ENCODE peak calls at places on chromosomes 13 and 19, in ten cellular contexts. G is fibroblast of lung, T is SK-N-SH, Z is OCI-LY7, O is neural progenitor cell, R is H9, Q is HCT116, F is hepatocyte, J is GM23248, A is osteoblast. U is an unnamed sample. For H3K79me2, the result is how much of the 10 kb centered on the place peaks cover.

GRCh38 chr13:31846182-31846938 is 107.0 kb downstream of the RXFP2 start:
- DNase-seq in T (peak), R (peak), F (peak), O (peak), Z (peak), Q (peak), J (peak), A (peak), G (peak), U (peak)

GRCh38 chr13:52159159-52159982 is at the start of gene NEK3:
- DNase-seq in R (peak), Q (peak), J (peak), A (peak), T (peak), Z (peak), F (peak), O (peak), G (peak), U (peak)

GRCh38 chr13:97242755-97243497 is 20.8 kb downstream of the MBNL2 start:
- DNase-seq in F (no peak), R (no peak), J (no peak), G (no peak), A (no peak), Q (no peak), T (no peak), O (no peak), Z (no peak), U (no peak)

GRCh38 chr19:54427586-54427985 is 12.3 kb downstream of the TTYH1 start:
- DNase-seq in F (no peak), A (peak), R (no peak), T (no peak), Z (no peak), G (no peak), Q (no peak), J (no peak), O (no peak), U (no peak)

GRCh38 chr13:112187527-112188297 is 120.8 kb downstream of the SOX1 start:
- DNase-seq in Z (no peak), A (no peak), O (no peak), Q (no peak), R (no peak), T (no peak), G (no peak), J (no peak), F (no peak), U (no peak)

GRCh38 chr19:17605761-17606745 is 50.6 kb downstream of the COLGALT1 start:
- DNase-seq in J (peak), G (peak), T (peak), O (peak), R (peak), Q (peak), A (peak), F (peak), Z (peak), U (peak)

GRCh38 chr13:38405216-38405615 is 55.6 kb downstream of the UFM1 start:
- DNase-seq in O (no peak), F (no peak), T (no peak), J (no peak), Q (no peak), G (no peak), A (no peak), R (no peak), Z (no peak), U (no peak)

GRCh38 chr19:2969104-2969504 is 8.3 kb upstream of the TLE6 start:
- DNase-seq in Z (peak), J (peak), O (no peak), Q (no peak), R (no peak), A (peak), F (peak), G (peak), T (peak), U (no peak)

GRCh38 chr19:322616-323015 is 22.0 kb downstream of the MIER2 start:
- DNase-seq in J (no peak), Q (no peak), F (no peak), O (no peak), R (no peak), A (peak), T (no peak), G (no peak), Z (no peak), U (no peak)

GRCh38 chr13:65638572-65639168 is 1591.5 kb downstream of the PCDH9 start:
- DNase-seq in Z (peak), O (peak), F (peak), Q (peak), T (peak), J (peak), A (peak), R (no peak), G (peak), U (peak)

GRCh38 chr19:1825909-1826556 is 14.0 kb upstream of the ATP8B3 start:
- DNase-seq in G (peak), A (peak), R (peak), T (peak), F (peak), J (peak), Q (no peak), O (peak), Z (peak), U (peak)

GRCh38 chr13:90455861-90456260 is 891.6 kb upstream of the MIR17HG start:
- DNase-seq in A (no peak), Q (no peak), R (no peak), J (no peak), G (peak), T (no peak), F (no peak), O (no peak), Z (no peak), U (no peak)

GRCh38 chr13:31009166-31009565 is 76.7 kb downstream of the TEX26 start:
- DNase-seq in A (no peak), T (no peak), F (no peak), J (no peak), O (no peak), Q (no peak), R (no peak), Z (no peak), G (peak), U (no peak)

GRCh38 chr13:47858678-47859050 is 142.4 kb downstream of the SUCLA2 start:
- DNase-seq in A (no peak), F (peak), O (no peak), T (no peak), G (peak), Z (no peak), Q (no peak), R (no peak), J (peak), U (no peak)

GRCh38 chr13:30998548-30999140 is 66.2 kb downstream of the TEX26 start:
- DNase-seq in T (peak), F (peak), J (peak), G (peak), Q (no peak), Z (no peak), O (peak), A (peak), R (no peak), U (no peak)

GRCh38 chr13:99050983-99051488 is 73.2 kb upstream of the DOCK9 start:
- DNase-seq in R (no peak), O (no peak), T (no peak), Z (peak), F (no peak), G (no peak), Q (no peak), J (no peak), A (peak), U (no peak)

GRCh38 chr13:26965976-26966375 is 205.4 kb upstream of the GPR12 start:
- DNase-seq in Q (no peak), F (peak), R (no peak), O (no peak), G (peak), T (no peak), A (no peak), Z (no peak), J (peak), U (no peak)

GRCh38 chr19:19160489-19161035 is 9.5 kb downstream of the MEF2B start:
- DNase-seq in J (no peak), F (no peak), R (no peak), A (peak), O (no peak), G (no peak), Z (peak), Q (no peak), T (no peak), U (peak)

GRCh38 chr19:33713194-33713593 is 83.5 kb upstream of the KCTD15 start:
- DNase-seq in T (no peak), F (no peak), O (no peak), Z (no peak), G (no peak), R (no peak), A (no peak), Q (no peak), J (no peak), U (no peak)

GRCh38 chr19:4492337-4493103 is 20.4 kb downstream of the HDGFL2 start:
- DNase-seq in Q (no peak), R (no peak), Z (no peak), O (no peak), F (no peak), A (peak), J (no peak), T (no peak), G (no peak), U (no peak)

GRCh38 chr19:4495471-4495870 is 22.8 kb downstream of the PLIN4 start:
- DNase-seq in A (peak), Z (peak), G (no peak), F (no peak), O (no peak), T (no peak), Q (peak), J (no peak), R (peak), U (peak)

GRCh38 chr19:4494691-4495064 is 22.6 kb downstream of the HDGFL2 start:
- DNase-seq in A (peak), R (no peak), Q (no peak), T (no peak), G (no peak), Z (no peak), O (no peak), J (no peak), F (no peak), U (no peak)

GRCh38 chr19:4493929-4494690 is 22.0 kb downstream of the HDGFL2 start:
- DNase-seq in Q (no peak), F (no peak), O (no peak), Z (no peak), A (peak), T (no peak), R (no peak), G (no peak), J (no peak), U (no peak)

GRCh38 chr19:4493104-4493928 is 21.2 kb downstream of the HDGFL2 start:
- DNase-seq in A (peak), T (no peak), O (no peak), Z (no peak), J (no peak), Q (no peak), F (no peak), R (no peak), G (no peak), U (peak)
- H3K79me2 ChIP-seq in A (under half), T (under half), O (under half), Z (under half), J (under half), Q (under half), F (under half), R (under half), G (under half), U (under half)

GRCh38 chr19:8321760-8322637 is 703 bp downstream of the RPS28 start:
- DNase-seq in O (no peak), T (no peak), F (no peak), J (peak), Z (peak), G (no peak), R (no peak), A (peak), Q (no peak), U (no peak)
- H3K79me2 ChIP-seq in O (under half), T (half or more), F (under half), J (half or more), Z (under half), G (under half), R (under half), A (under half), Q (half or more), U (under half)

DNA sequence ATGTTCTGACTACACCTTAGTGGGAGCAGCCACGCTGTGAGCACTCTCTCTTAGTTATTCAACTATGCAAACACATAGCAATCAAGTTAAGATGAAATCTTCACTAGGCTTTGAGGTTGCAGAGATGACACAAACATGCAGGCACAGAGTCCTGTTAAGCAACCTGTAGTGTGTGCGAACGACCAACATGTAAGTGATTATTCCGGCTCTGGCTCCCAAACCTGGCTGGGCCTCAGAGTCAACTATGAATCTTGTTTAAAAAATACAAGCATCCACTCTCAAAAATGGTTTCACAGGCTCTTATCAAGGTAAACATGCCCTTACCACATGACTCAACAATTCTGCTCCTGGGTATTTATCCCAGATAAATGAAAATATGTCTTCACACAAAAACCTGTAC is 91.4 kb downstream of the IRS2 start:
- DNase-seq in Q (no peak), O (no peak), J (no peak), Z (no peak), G (no peak), R (no peak), A (no peak), T (no peak), F (peak), U (no peak)
- H3K79me2 ChIP-seq in Q (under half), O (under half), J (under half), Z (under half), G (under half), R (under half), A (under half), T (under half), F (under half), U (under half)

DNA sequence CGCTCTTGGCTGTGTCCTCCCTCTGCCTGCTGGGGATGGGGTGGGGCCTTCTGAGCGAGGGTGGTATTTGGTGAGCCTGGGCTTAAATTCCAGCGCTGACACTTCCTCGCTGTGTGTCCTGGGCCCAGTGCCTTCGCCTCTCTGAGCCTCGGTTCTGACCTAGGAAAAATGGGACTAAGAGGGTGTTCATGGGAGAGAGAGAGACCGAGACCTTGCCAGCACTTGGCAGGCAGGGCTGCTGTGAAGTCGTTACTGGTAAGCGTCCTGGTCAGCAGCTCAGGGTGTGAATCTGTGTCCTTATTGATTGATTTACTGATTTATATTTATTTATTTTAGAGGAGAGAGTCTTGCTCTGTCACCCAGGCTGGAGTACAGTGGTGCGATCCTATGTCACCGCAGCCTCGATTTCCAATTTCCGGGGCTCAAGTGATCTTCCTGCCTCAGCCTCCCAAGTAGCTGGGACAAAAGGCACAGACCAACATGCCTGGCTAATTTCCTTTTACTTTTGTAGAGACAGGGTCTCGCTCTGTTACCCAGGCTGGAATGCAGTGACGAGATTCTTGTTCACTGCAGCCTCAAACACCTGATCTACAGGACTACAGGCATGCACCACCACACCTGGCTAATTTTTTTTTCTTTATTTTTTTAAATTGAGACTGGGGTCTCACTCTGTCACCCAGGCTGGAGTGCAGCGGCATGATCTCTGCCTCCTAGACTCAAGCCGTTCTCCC is 2.4 kb downstream of the PKN1 start:
- DNase-seq in Z (no peak), J (no peak), T (no peak), A (no peak), O (no peak), F (no peak), Q (no peak), G (no peak), R (no peak), U (no peak)
- H3K79me2 ChIP-seq in Z (under half), J (half or more), T (half or more), A (half or more), O (under half), F (half or more), Q (half or more), G (under half), R (under half), U (half or more)

DNA sequence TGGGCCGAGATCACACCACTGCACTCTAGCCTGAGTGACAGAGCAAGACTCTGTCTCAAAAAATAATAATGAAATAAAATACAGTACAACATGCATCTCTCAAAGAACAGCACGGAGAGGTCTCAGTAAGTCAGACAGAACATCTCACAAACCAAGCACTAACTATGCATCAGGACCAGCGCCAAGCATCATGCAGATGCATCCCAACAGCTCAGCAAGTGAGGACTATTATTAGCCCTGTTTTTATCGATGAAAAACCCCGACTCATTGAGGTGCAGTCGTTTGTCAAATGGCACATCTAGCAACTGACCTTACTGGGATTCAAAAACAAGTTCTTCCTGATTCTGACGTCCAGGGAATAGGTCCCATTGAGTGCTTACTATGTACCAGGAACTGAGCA is 3.8 kb downstream of the C19orf47 start:
- DNase-seq in Q (no peak), F (no peak), A (no peak), J (no peak), Z (no peak), T (no peak), O (no peak), R (no peak), G (no peak), U (no peak)
- H3K79me2 ChIP-seq in Q (under half), F (half or more), A (half or more), J (half or more), Z (under half), T (half or more), O (under half), R (under half), G (under half), U (half or more)

U was measured in Karpas-422.